ENCODE peak calls at places on chromosome 6, in five cellular contexts. K is esophagus squamous epithelium, U is uterus, Q is HCT116, V is adrenal gland. M is an unnamed sample.

GRCh38 chr6:35474129-35474977 is 6.2 kb downstream of the RPL10A start:
- DNase-seq in U (no peak), K (no peak), Q (no peak), V (no peak), M (no peak)

GRCh38 chr6:110474500-110474899 is 1.9 kb downstream of the SLC22A16 start:
- DNase-seq in U (no peak), K (no peak), Q (no peak), V (no peak), M (no peak)

GRCh38 chr6:6251555-6252280 is 68.7 kb downstream of the F13A1 start:
- DNase-seq in U (no peak), K (no peak), Q (no peak), V (no peak), M (no peak)

GRCh38 chr6:83708970-83709747 is at the start of gene SNAP91:
- DNase-seq in Q (no peak), V (peak), U (no peak), K (no peak), M (no peak)

GRCh38 chr6:21836772-21837460 is 243.4 kb downstream of the SOX4 start:
- DNase-seq in U (no peak), Q (no peak), V (no peak), K (no peak), M (no peak)

GRCh38 chr6:149233056-149233715 is 84.3 kb upstream of the TAB2 start:
- DNase-seq in K (no peak), Q (peak), U (no peak), V (no peak), M (peak)

GRCh38 chr6:447381-448165 is 56.0 kb downstream of the IRF4 start:
- DNase-seq in U (no peak), V (no peak), Q (no peak), K (no peak), M (no peak)

GRCh38 chr6:87944541-87944954 is 103.1 kb upstream of the SPACA1 start:
- DNase-seq in V (peak), Q (no peak), U (peak), K (no peak), M (no peak)

GRCh38 chr6:13048113-13048512 is 280.2 kb downstream of the TBC1D7 start:
- DNase-seq in V (no peak), K (no peak), Q (no peak), U (no peak), M (no peak)

GRCh38 chr6:146890644-146891434 is 292.1 kb downstream of the ADGB start:
- DNase-seq in V (no peak), U (no peak), K (no peak), Q (no peak), M (no peak)

GRCh38 chr6:1347187-1347560 is 35.3 kb downstream of the FOXQ1 start:
- DNase-seq in U (no peak), V (no peak), Q (no peak), K (no peak), M (no peak)

GRCh38 chr6:84358581-84358980 is 131.1 kb upstream of the CEP162 start:
- DNase-seq in Q (no peak), V (no peak), K (no peak), U (no peak), M (no peak)

GRCh38 chr6:78810146-78810545 is 57.2 kb upstream of the IRAK1BP1 start:
- DNase-seq in V (no peak), K (no peak), Q (peak), U (no peak), M (peak)

GRCh38 chr6:163490826-163491577 is 76.5 kb downstream of the QKI start:
- DNase-seq in Q (no peak), U (peak), V (peak), K (no peak), M (no peak)

GRCh38 chr6:43984442-43985321 is 142.6 kb downstream of the MRPL14 start:
- DNase-seq in U (peak), K (no peak), Q (no peak), V (no peak), M (no peak)

GRCh38 chr6:104064876-104065275 is 794.8 kb downstream of the HACE1 start:
- DNase-seq in U (no peak), V (no peak), Q (no peak), K (no peak), M (no peak)

GRCh38 chr6:136788069-136788902 is 4.0 kb downstream of the MAP3K5 start:
- DNase-seq in K (no peak), U (no peak), V (no peak), Q (no peak), M (no peak)

GRCh38 chr6:133707456-133707855 is 181.5 kb upstream of the TCF21 start:
- DNase-seq in Q (no peak), V (no peak), U (no peak), K (no peak), M (no peak)

GRCh38 chr6:33830635-33831240 is 26.9 kb upstream of the MLN start:
- DNase-seq in K (no peak), Q (no peak), V (no peak), U (no peak), M (no peak)

GRCh38 chr6:105991561-105992314 is 94.4 kb upstream of the PRDM1 start:
- DNase-seq in K (no peak), Q (no peak), U (peak), V (no peak), M (peak)

GRCh38 chr6:142187209-142187608 is 40.1 kb downstream of the VTA1 start:
- DNase-seq in K (no peak), V (peak), U (no peak), Q (no peak), M (no peak)

GRCh38 chr6:53910834-53911233 is 116.0 kb downstream of the LRRC1 start:
- DNase-seq in K (no peak), V (no peak), Q (no peak), U (no peak), M (no peak)

GRCh38 chr6:146785001-146785585 is 186.3 kb downstream of the ADGB start:
- DNase-seq in Q (peak), K (no peak), V (no peak), U (no peak), M (no peak)

GRCh38 chr6:47345761-47346160 is 36.1 kb upstream of the TNFRSF21 start:
- DNase-seq in V (no peak), K (no peak), Q (no peak), U (no peak), M (no peak)

GRCh38 chr6:150471276-150471675 is 102.5 kb downstream of the IYD start:
- DNase-seq in U (no peak), V (no peak), K (no peak), Q (no peak), M (no peak)

GRCh38 chr6:159788757-159789376 is 535 bp downstream of the TCP1 start:
- DNase-seq in K (peak), U (peak), V (peak), Q (no peak), M (peak)

GRCh38 chr6:80104520-80104919 is 2.0 kb upstream of the BCKDHB start:
- DNase-seq in U (no peak), Q (no peak), V (no peak), K (no peak), M (no peak)

GRCh38 chr6:80105972-80106417 is 476 bp upstream of the BCKDHB start:
- DNase-seq in U (no peak), V (no peak), K (no peak), Q (no peak), M (no peak)

GRCh38 chr6:80106418-80107235 is at the start of gene BCKDHB:
- DNase-seq in Q (peak), V (peak), U (peak), K (peak), M (peak)
- TF ChIP-seq POLR2A in Q (peak), V (peak), U (peak), K (peak), M (peak)

DNA sequence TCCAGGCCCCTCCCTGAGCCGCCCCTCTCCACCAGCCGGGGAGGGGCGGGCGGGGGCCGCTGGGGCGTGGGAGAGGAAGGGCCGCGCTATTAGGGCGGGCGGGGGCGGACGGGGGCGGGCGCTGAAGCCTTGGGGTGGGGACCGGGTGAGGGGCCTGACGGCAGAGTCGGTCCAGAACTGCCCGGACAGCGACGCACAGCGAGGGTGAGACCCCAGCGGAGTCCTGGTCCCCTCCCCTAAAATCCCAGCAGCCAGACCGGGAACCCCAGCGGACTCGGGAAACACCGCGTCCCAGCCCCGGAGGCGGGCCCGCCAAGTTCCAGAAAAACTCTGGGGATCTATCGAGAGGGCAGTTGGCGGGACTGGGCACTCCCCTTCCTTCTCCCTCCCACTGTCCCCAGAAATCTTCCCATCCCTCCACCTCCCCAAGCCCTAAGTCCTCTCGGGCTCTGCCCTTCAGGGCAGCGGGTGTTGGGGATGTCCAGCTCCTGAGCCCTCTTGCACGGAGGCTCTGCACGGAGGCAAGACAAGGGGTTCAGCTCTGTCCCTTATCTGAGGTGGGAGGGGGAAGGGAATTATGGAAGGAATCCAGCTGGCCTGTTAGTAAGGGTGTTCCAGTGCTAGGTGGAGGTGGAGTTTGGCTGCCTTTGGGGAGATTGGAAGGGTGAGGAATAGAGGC is at the start of gene PRICKLE4:
- DNase-seq in Q (no peak), U (peak), K (no peak), V (peak), M (peak)
- TF ChIP-seq POLR2A in Q (no peak), U (no peak), K (no peak), V (peak), M (no peak)

GRCh38 chr6:70062010-70062409 is 195.7 kb downstream of the COL19A1 start:
- DNase-seq in Q (no peak), V (no peak), K (no peak), U (no peak), M (no peak)
- TF ChIP-seq POLR2A in Q (no peak), V (no peak), K (no peak), U (no peak), M (no peak)

DNA sequence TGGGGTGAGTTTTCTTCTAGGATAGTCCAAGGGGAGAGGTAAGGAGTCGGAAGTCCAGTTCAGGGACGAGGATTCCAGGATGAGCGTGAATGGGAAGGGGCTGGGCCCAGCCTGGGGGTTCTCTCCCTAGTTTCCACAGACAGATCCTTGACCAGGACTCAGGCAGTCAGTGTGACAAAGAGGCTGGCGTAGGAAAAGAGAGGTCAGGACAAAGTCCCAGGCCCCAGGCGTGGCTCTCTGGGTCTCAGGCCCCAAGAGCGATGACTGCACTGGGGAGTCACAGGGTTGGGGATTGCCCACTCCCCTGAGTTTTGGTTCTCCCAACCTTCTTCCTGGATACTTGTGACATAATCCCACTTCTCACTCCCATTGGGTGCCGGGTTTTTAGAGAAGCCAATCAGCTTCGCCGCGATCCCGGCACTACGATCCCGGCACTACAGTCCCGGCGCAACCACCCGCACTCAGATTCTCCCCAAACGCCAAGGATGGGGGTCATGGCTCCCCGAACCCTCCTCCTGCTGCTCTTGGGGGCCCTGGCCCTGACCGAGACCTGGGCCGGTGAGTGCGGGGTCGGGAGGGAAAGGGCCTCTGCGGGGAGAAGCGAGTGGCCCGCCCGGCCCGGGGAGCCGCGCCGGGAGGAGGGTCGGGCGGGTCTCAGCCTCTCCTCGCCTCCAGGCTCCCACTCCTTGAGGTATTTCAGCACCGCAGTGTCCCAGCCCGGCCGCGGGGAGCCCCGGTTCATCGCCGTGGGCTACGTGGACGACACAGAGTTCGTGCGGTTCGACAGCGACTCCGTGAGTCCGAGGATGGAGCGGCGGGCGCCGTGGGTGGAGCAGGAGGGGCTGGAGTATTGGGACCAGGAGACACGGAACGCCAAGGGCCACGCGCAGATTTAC is 46.2 kb upstream of the TRIM26 start:
- DNase-seq in V (peak), Q (peak), K (no peak), U (peak), M (peak)
- TF ChIP-seq POLR2A in V (peak), Q (no peak), K (no peak), U (peak), M (peak)

GRCh38 chr6:82248233-82248735 is 740 bp upstream of the IBTK start:
- DNase-seq in Q (peak), V (peak), U (no peak), K (no peak), M (peak)

GRCh38 chr6:82247634-82248232 is at the start of gene IBTK:
- DNase-seq in U (peak), K (peak), Q (peak), V (peak), M (peak)

GRCh38 chr6:82245376-82245775 is 2.2 kb downstream of the IBTK start:
- DNase-seq in K (no peak), V (no peak), Q (no peak), U (no peak), M (no peak)

GRCh38 chr6:82246370-82246769 is 1.2 kb downstream of the IBTK start:
- DNase-seq in Q (no peak), K (no peak), V (peak), U (no peak), M (no peak)

DNA sequence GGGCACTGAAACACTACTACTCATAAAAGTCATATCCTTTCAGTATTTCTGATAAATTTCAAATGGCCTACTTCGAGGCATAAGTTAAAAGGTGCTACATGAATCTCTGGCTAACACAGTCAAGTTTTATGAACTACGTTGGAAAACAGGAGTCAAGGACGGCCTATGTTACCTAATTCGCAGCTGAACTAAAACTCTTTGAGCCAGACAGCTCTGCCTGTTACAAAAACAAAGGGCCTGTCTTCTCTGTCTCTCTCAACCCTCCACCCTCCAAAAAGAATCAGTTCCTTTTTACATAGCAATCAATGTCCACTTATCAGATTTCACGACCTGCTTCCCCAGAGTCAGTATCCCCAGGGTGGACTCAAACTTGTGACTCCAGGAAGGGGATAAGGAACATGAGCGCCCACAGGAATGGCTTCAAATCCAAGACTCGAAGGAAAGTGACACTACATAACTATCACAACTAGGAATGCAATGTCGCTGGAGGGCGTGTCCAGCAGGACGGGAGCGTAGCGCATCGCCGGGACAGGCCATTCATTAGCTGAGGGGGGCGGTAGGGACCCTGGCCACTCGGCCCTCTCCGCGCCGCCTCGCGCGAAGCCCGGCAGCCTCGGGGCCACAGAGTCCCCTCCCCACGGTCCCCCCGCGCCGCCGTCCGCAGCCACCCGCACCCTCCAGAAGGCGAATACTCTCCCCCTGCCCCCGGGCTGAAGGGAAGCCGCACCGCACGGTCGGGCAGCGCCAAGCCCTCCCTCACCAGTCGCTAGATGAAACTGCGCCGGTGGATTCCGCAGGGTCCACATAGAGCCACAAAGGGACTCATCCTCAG is 526 bp downstream of the IBTK start:
- DNase-seq in V (peak), Q (peak), K (no peak), U (peak), M (peak)
- TF ChIP-seq POLR2A in V (no peak), Q (no peak), K (no peak), U (no peak), M (no peak)

GRCh38 chr6:3841711-3842565 is 7.2 kb upstream of the FAM50B start:
- DNase-seq in U (no peak), K (no peak), Q (no peak), V (no peak), M (no peak)
- TF ChIP-seq POLR2A in U (no peak), K (no peak), Q (no peak), V (no peak), M (no peak)

GRCh38 chr6:19737968-19738367 is 99.2 kb upstream of the ID4 start:
- DNase-seq in V (no peak), U (no peak), Q (no peak), K (no peak), M (no peak)
- TF ChIP-seq POLR2A in V (no peak), U (no peak), Q (no peak), K (no peak), M (no peak)

GRCh38 chr6:157060440-157060949 is 262.8 kb downstream of the TMEM242 start:
- DNase-seq in V (no peak), Q (no peak), K (no peak), U (no peak), M (no peak)

GRCh38 chr6:157056275-157056674 is 267.0 kb downstream of the TMEM242 start:
- DNase-seq in U (no peak), Q (no peak), K (no peak), V (no peak), M (no peak)

GRCh38 chr6:157059781-157060180 is 263.5 kb downstream of the TMEM242 start:
- DNase-seq in V (no peak), K (no peak), Q (no peak), U (no peak), M (no peak)

GRCh38 chr6:157055863-157056262 is 267.5 kb downstream of the TMEM242 start:
- DNase-seq in Q (no peak), V (no peak), U (no peak), K (no peak), M (no peak)

DNA sequence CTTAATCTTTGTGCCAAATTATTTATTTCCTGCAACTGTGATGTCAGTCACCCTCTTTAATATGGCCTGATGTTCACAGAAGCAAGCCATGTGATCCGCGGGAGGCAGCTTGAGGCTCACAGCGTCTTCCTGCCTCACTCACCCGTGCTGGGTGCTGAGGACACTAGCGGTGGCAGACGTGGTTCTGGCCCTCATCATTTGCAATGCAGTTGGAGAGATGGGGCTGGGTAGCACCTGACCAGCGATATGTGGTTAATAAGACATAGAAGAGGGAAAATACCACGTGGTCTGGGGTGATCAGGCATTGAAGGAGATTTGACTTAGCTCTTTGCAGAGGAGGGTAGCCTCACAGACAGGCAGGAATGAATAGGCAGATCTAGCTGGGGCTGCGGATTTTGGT is 264.7 kb downstream of the TMEM242 start:
- DNase-seq in Q (no peak), U (no peak), K (no peak), V (no peak), M (no peak)
- TF ChIP-seq POLR2A in Q (no peak), U (no peak), K (no peak), V (no peak), M (no peak)

GRCh38 chr6:138500045-138500665 is 861 bp upstream of the NHSL1 start:
- DNase-seq in V (no peak), Q (no peak), K (no peak), U (no peak), M (no peak)
- TF ChIP-seq POLR2A in V (no peak), Q (no peak), K (no peak), U (no peak), M (no peak)

GRCh38 chr6:111521497-111522275 is 38.7 kb upstream of the REV3L start:
- DNase-seq in U (no peak), Q (no peak), K (no peak), V (no peak), M (no peak)

GRCh38 chr6:111520519-111520918 is 37.5 kb upstream of the REV3L start:
- DNase-seq in U (no peak), Q (no peak), K (no peak), V (no peak), M (no peak)

GRCh38 chr6:111523484-111524166 is 40.6 kb upstream of the REV3L start:
- DNase-seq in U (no peak), Q (no peak), V (no peak), K (no peak), M (no peak)

GRCh38 chr6:111524252-111524651 is 41.2 kb upstream of the REV3L start:
- DNase-seq in K (no peak), U (no peak), Q (no peak), V (no peak), M (no peak)

GRCh38 chr6:111522393-111523020 is 39.5 kb upstream of the REV3L start:
- DNase-seq in U (no peak), K (no peak), Q (no peak), V (no peak), M (no peak)
- TF ChIP-seq POLR2A in U (no peak), K (no peak), Q (no peak), V (no peak), M (no peak)

M was measured in H54.